ENCODE peak calls at places on chromosomes 5 and 9, in nine cellular contexts. E is fibroblast of villous mesenchyme; O is right atrium auricular region; M is stomach; C is CD4-positive, alpha-beta T cell; Z is ovary; F is astrocyte of the spinal cord; H is neural crest cell; K is tibial artery. B is an unnamed sample.

GRCh38 chr5:133907075-133907474 is 61.4 kb downstream of the C5orf15 start:
- DNase-seq in F (no peak), E (no peak), Z (no peak), M (peak; percentile 59), K (no peak), H (no peak), O (no peak), C (no peak), B (no peak)

GRCh38 chr9:99023831-99024230 is 80.1 kb downstream of the COL15A1 start:
- DNase-seq in K (peak; percentile 86), O (peak; percentile 76), F (peak; percentile 44), C (no peak), E (peak; percentile 62), H (no peak), M (no peak), Z (peak; percentile 40), B (no peak)

GRCh38 chr9:82810902-82811301 is 252.0 kb downstream of the RASEF start:
- DNase-seq in O (no peak), M (no peak), C (no peak), Z (no peak), H (no peak), K (no peak), F (peak; percentile 91), E (peak; percentile 1), B (no peak)

GRCh38 chr5:172429201-172429940 is 25.0 kb downstream of the SH3PXD2B start:
- DNase-seq in F (peak; percentile 54), K (no peak), O (peak; percentile 83), M (no peak), H (no peak), E (peak; percentile 99), Z (no peak), C (no peak), B (peak; percentile 95)

GRCh38 chr5:149128023-149128875 is 13.0 kb upstream of the ABLIM3 start:
- DNase-seq in F (no peak), O (no peak), H (peak; percentile 37), M (no peak), Z (no peak), E (no peak), K (no peak), C (no peak), B (no peak)

GRCh38 chr9:12956261-12956660 is 181.4 kb downstream of the LURAP1L start:
- DNase-seq in K (no peak), M (no peak), F (no peak), O (no peak), Z (no peak), C (no peak), H (no peak), E (peak; percentile 19), B (peak; percentile 23)

GRCh38 chr5:7250609-7251008 is 145.3 kb upstream of the ADCY2 start:
- DNase-seq in O (no peak), Z (no peak), C (no peak), H (no peak), E (no peak), F (no peak), M (no peak), K (no peak), B (no peak)

GRCh38 chr5:167867281-167867680 is 424.2 kb upstream of the WWC1 start:
- DNase-seq in K (no peak), E (no peak), F (no peak), M (no peak), Z (no peak), H (no peak), O (no peak), C (no peak), B (no peak)

GRCh38 chr5:142544946-142545652 is 140.8 kb downstream of the FGF1 start:
- DNase-seq in O (no peak), M (no peak), H (no peak), E (no peak), F (peak; percentile 30), K (no peak), C (no peak), Z (no peak), B (no peak)

GRCh38 chr5:178116406-178116885 is 3.1 kb downstream of the N4BP3 start:
- DNase-seq in H (peak; percentile 31), E (no peak), F (no peak), C (peak; percentile 65), M (no peak), O (no peak), Z (no peak), K (no peak), B (no peak)

GRCh38 chr5:116573617-116574431 is 799 bp downstream of the SEMA6A start:
- DNase-seq in C (no peak), E (peak; percentile 19), M (no peak), K (peak; percentile 62), O (no peak), Z (peak; percentile 15), F (peak; percentile 35), H (peak; percentile 26), B (peak; percentile 55)

GRCh38 chr5:172707285-172708182 is 63.5 kb downstream of the DUSP1 start:
- DNase-seq in K (no peak), F (peak; percentile 66), E (peak; percentile 75), Z (no peak), M (no peak), O (no peak), H (peak; percentile 32), C (no peak), B (peak; percentile 90)

GRCh38 chr5:136197462-136198142 is 4.6 kb upstream of the SMIM32 start:
- DNase-seq in H (no peak), M (no peak), K (peak; percentile 38), Z (no peak), C (no peak), O (peak; percentile 26), E (no peak), F (no peak), B (no peak)

GRCh38 chr5:40485021-40485998 is 194.4 kb upstream of the PTGER4 start:
- DNase-seq in K (no peak), Z (no peak), M (no peak), O (no peak), F (no peak), C (no peak), H (no peak), E (peak; percentile 45), B (peak; percentile 25)

GRCh38 chr5:16304846-16305245 is 125.3 kb upstream of the MARCHF11 start:
- DNase-seq in K (no peak), F (no peak), H (no peak), Z (no peak), O (no peak), E (no peak), C (no peak), M (no peak), B (no peak)

GRCh38 chr5:181173027-181173419 is 25.6 kb downstream of the OR2V2 start:
- DNase-seq in O (no peak), K (no peak), F (no peak), M (no peak), C (peak; percentile 72), Z (no peak), H (no peak), E (peak; percentile 75), B (no peak)

GRCh38 chr5:173774212-173774850 is 113.8 kb upstream of the CPEB4 start:
- DNase-seq in E (no peak), K (no peak), H (no peak), F (no peak), O (no peak), Z (no peak), M (no peak), C (no peak), B (no peak)

GRCh38 chr5:14039063-14039462 is 94.6 kb upstream of the DNAH5 start:
- DNase-seq in M (no peak), O (no peak), Z (no peak), E (no peak), C (no peak), H (no peak), F (peak; percentile 45), K (no peak), B (no peak)

GRCh38 chr9:116163293-116164055 is 9.9 kb downstream of the PAPPA start:
- DNase-seq in Z (no peak), C (no peak), F (no peak), E (no peak), O (no peak), K (no peak), H (no peak), M (no peak), B (no peak)
- TF ChIP-seq CTCF in Z (no peak), C (no peak), F (peak; percentile 58), E (peak; percentile 50), O (peak; percentile 55), K (no peak), H (peak; percentile 54), M (no peak), B (peak; percentile 24)

GRCh38 chr5:102971693-102972293 is 148.1 kb downstream of the GIN1 start:
- DNase-seq in K (no peak), H (no peak), C (no peak), E (peak; percentile 49), M (no peak), Z (no peak), O (no peak), F (peak; percentile 50), B (peak; percentile 18)
- TF ChIP-seq CTCF in K (peak; percentile 66), H (peak; percentile 59), C (no peak), E (peak; percentile 48), M (no peak), Z (no peak), O (peak; percentile 61), F (peak; percentile 55), B (peak; percentile 41)

DNA sequence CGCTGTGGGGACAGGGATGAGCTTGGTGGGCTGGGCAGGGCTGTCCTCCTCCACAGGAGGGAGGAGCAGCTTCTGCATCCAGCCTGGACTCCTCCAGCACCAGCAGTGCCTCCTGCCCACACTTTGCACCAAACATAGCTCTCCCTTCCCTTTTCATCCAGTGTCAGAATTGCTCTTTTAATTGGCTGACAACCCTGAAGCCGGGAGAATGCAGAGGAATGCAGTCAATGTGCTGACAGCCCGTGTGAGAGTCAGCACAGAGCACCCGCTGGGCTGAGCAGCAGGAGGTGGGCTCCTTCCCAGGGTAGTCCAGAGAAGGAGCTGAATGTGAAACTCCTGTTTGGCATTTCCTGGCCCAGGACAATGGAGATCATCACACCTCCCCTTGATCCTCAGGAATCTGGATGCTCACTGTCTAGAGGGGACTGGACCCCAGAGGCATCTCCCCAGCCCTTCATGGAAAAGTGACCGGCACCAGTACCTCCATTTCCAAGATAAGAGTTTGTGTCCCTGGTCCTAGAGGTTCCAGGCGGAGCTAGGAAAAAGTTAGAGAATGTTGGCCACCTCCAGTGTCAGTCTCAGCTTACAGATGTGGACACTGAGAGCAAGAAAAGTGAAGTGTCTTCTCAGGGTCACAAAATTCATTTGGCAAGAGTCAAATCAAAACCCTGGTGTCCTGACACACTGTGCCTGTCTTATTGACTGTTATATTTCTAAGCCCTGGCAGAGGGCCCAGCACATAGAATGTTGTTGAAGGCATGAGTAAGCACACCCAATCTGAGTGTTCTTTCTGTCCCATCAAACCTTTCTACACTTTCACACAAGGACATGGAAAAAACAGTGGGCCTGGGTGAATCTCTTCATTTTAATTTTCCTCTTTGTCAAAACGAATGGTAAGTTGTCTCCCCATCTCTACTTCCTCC is 202.1 kb downstream of the SNX18 start:
- DNase-seq in E (peak; percentile 56), Z (no peak), K (no peak), O (no peak), M (peak; percentile 53), H (no peak), F (peak; percentile 87), C (no peak), B (peak; percentile 86)
- TF ChIP-seq CTCF in E (no peak), Z (no peak), K (no peak), O (no peak), M (no peak), H (no peak), F (no peak), C (no peak), B (no peak)

DNA sequence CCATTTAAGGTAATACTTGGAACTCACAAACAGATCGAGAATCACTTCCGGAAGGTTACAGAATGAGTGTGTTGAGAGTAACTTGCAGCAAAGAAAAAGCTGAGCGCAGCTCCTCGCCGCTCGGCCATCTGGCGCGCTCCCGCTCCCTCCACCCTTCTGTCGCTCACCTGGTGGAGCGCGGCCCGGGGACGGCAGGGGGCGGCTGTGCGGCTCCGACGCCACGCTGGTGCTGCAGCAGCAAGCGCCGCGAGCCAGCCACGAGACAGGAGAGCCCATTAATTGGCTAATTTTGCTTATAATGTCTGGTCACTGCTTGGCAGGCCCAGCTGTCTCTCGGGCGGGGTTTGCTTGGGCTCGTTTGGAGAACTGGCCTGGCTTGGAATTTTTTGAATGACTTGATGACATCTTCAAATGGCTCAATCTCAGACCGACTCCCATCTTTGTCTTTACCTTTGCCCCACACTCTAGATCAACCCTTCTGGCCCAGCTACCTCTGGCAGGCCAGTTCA is 601.8 kb downstream of the CCDC171 start:
- DNase-seq in M (peak; percentile 32), C (no peak), F (no peak), E (no peak), H (peak; percentile 59), K (no peak), Z (peak; percentile 47), O (no peak), B (no peak)
- TF ChIP-seq CTCF in M (no peak), C (no peak), F (peak; percentile 44), E (no peak), H (peak; percentile 68), K (peak; percentile 11), Z (no peak), O (peak; percentile 25), B (peak; percentile 5)